ENCODE peak calls at places on chromosomes 6 and 20, in six cellular contexts. A, P, F, I, N and Z are unnamed samples. For H3K4me1, the result is how much of the 10 kb centered on the place peaks cover.

GRCh38 chr6:53799340-53799739 is 4.5 kb downstream of the LRRC1 start:
- DNase-seq in I (no peak), A (no peak), F (no peak), P (no peak), N (no peak), Z (no peak)

GRCh38 chr6:90596967-90597539 is 10.2 kb upstream of the MAP3K7 start:
- DNase-seq in F (no peak), P (no peak), N (no peak), I (no peak), A (no peak), Z (no peak)

GRCh38 chr6:14542670-14543366 is 425.2 kb downstream of the CD83 start:
- DNase-seq in P (no peak), F (no peak), N (no peak), A (peak), I (no peak), Z (no peak)

GRCh38 chr6:127842562-127842961 is 58.3 kb downstream of the THEMIS start:
- DNase-seq in A (no peak), I (no peak), F (no peak), P (no peak), N (no peak), Z (no peak)

GRCh38 chr20:20334489-20334888 is 33.4 kb upstream of the INSM1 start:
- DNase-seq in P (no peak), I (no peak), N (no peak), A (no peak), F (no peak), Z (no peak)

GRCh38 chr6:28943557-28944411 is 20.0 kb upstream of the TRIM27 start:
- DNase-seq in F (peak), A (peak), N (peak), I (peak), P (peak), Z (peak)

GRCh38 chr20:50338479-50339195 is 148.0 kb downstream of the CEBPB start:
- DNase-seq in I (no peak), N (no peak), F (peak), A (peak), P (no peak), Z (no peak)

GRCh38 chr20:36629719-36630340 is 16.2 kb downstream of the SLA2 start:
- DNase-seq in F (no peak), I (peak), N (no peak), A (no peak), P (no peak), Z (no peak)

GRCh38 chr20:53752583-53752970 is 158.9 kb upstream of the ZNF217 start:
- DNase-seq in I (no peak), A (no peak), P (no peak), N (no peak), F (no peak), Z (no peak)

GRCh38 chr6:52549428-52549827 is 27.4 kb downstream of the TRAM2 start:
- DNase-seq in A (no peak), N (no peak), I (no peak), F (no peak), P (no peak), Z (no peak)

GRCh38 chr6:34576286-34576955 is 20.3 kb upstream of the SPDEF start:
- DNase-seq in F (no peak), N (no peak), I (no peak), P (no peak), A (no peak), Z (no peak)

GRCh38 chr6:109783245-109783990 is 92.3 kb downstream of the FIG4 start:
- DNase-seq in A (no peak), P (no peak), N (no peak), F (peak), I (no peak), Z (no peak)

GRCh38 chr20:41480054-41480770 is 113.6 kb upstream of the EMILIN3 start:
- DNase-seq in P (no peak), A (no peak), F (no peak), N (no peak), I (no peak), Z (no peak)

GRCh38 chr6:7235712-7236311 is 77.2 kb downstream of the SSR1 start:
- DNase-seq in N (no peak), F (no peak), P (peak), I (peak), A (no peak), Z (no peak)

GRCh38 chr20:62916703-62917476 is 9.4 kb downstream of the DIDO1 start:
- DNase-seq in N (no peak), A (no peak), I (no peak), F (no peak), P (no peak), Z (no peak)

GRCh38 chr6:43083041-43083669 is 7.0 kb downstream of the PTK7 start:
- DNase-seq in F (no peak), P (no peak), I (no peak), A (no peak), N (no peak), Z (no peak)

GRCh38 chr6:170265655-170266054 is 25.2 kb downstream of the DLL1 start:
- DNase-seq in I (peak), N (no peak), A (no peak), F (no peak), P (no peak), Z (peak)

GRCh38 chr20:16292227-16292626 is 281.0 kb downstream of the KIF16B start:
- DNase-seq in F (no peak), P (no peak), I (no peak), A (no peak), N (no peak), Z (no peak)

GRCh38 chr6:73340048-73340447 is 14.0 kb downstream of the DPPA5 start:
- DNase-seq in F (no peak), P (no peak), A (peak), I (no peak), N (no peak), Z (peak)

GRCh38 chr6:133502451-133503259 is 261.5 kb downstream of the EYA4 start:
- DNase-seq in A (peak), P (peak), F (no peak), I (no peak), N (no peak), Z (peak)

GRCh38 chr20:46215913-46216707 is 92.2 kb downstream of the CDH22 start:
- DNase-seq in N (no peak), P (peak), A (peak), I (no peak), F (peak), Z (peak)

GRCh38 chr6:37279366-37280134 is 21.6 kb upstream of the TMEM217 start:
- DNase-seq in A (peak), P (no peak), F (no peak), N (no peak), I (no peak), Z (no peak)

GRCh38 chr6:111921108-111921507 is 47.9 kb upstream of the FYN start:
- DNase-seq in F (peak), P (no peak), I (no peak), A (no peak), N (no peak), Z (no peak)

GRCh38 chr20:37955511-37955910 is 52.6 kb downstream of the VSTM2L start:
- DNase-seq in A (no peak), I (no peak), N (no peak), F (no peak), P (no peak), Z (peak)

GRCh38 chr20:14589383-14589782 is 252.0 kb upstream of the FLRT3 start:
- DNase-seq in N (no peak), F (no peak), I (no peak), A (no peak), P (no peak), Z (no peak)

GRCh38 chr6:48986803-48987202 is 476.2 kb downstream of the MMUT start:
- DNase-seq in N (no peak), I (peak), P (no peak), A (no peak), F (no peak), Z (no peak)

GRCh38 chr6:89295981-89296380 is 19.1 kb downstream of the GABRR2 start:
- DNase-seq in F (no peak), I (no peak), N (no peak), P (no peak), A (no peak), Z (no peak)

GRCh38 chr6:89604662-89605061 is 33.9 kb downstream of the LYRM2 start:
- DNase-seq in N (no peak), A (no peak), F (peak), I (no peak), P (no peak), Z (no peak)

GRCh38 chr6:56863366-56863765 is 91.5 kb upstream of the BEND6 start:
- DNase-seq in I (peak), F (no peak), P (peak), A (peak), N (no peak), Z (no peak)

GRCh38 chr20:675453-676314 is at the start of gene SCRT2:
- DNase-seq in N (peak), F (peak), A (peak), I (peak), P (peak), Z (peak)

GRCh38 chr20:53855733-53856132 is 214.7 kb downstream of the BCAS1 start:
- DNase-seq in N (no peak), A (no peak), F (no peak), I (no peak), P (no peak), Z (no peak)

GRCh38 chr6:20213271-20213798 is 1.1 kb upstream of the MBOAT1 start:
- DNase-seq in I (no peak), N (no peak), A (no peak), P (no peak), F (peak), Z (no peak)

GRCh38 chr6:20211037-20211940 is 980 bp downstream of the MBOAT1 start:
- DNase-seq in I (peak), F (peak), P (peak), A (peak), N (no peak), Z (peak)

GRCh38 chr6:20212392-20213111 is at the start of gene MBOAT1:
- DNase-seq in P (peak), F (peak), I (peak), A (peak), N (peak), Z (peak)

GRCh38 chr6:20210158-20210557 is 2.1 kb downstream of the MBOAT1 start:
- DNase-seq in P (no peak), I (no peak), F (no peak), A (no peak), N (no peak), Z (no peak)

DNA sequence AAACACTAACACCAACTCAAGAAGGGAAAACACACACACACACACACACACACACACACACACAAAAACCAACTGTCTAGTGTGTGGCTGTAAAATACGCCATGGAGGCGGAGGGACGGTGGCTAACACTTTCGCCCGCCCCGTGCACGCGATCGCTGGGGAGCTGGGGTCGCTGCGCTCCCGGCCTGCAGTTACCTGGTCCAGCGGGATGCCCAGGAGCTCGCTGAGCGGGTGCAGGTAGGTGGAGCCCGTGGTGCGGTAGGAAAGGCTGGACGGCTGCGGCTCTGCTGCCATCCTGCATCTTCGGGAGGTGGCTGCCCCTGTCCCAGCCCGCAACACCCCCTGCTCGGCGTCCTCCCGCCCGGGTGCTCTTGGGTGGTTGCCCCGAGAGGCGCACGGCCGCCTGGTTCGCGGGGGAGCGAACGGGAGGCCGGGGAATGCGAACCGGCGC is 303 bp downstream of the MBOAT1 start:
- DNase-seq in A (peak), N (no peak), F (peak), I (peak), P (no peak), Z (peak)
- TF ChIP-seq CTCF in A (no peak), N (no peak), F (no peak), I (no peak), P (no peak), Z (no peak)

DNA sequence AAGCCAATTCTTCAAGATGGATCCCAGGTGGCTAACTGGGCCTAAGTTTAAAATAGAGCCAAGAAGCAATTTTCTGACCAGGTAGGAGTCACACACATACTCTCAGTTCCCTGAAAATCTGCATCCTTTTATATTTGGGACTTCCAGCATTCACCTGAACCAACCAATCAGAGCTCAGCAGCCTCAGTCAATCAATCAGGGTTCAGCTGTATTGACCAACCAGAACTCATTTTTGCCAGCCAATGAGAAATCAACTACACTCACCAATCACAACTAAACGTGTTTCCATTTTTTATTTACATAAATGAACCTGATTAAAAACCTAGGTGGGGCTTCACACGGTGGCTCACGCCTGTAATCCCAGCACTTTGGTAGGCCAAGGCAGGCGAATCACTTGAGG is 37.5 kb downstream of the SLC17A4 start:
- DNase-seq in I (no peak), F (no peak), A (no peak), N (no peak), P (no peak), Z (no peak)
- H3K4me1 ChIP-seq in I (under half), F (under half), A (under half), N (under half), P (under half), Z (under half)

GRCh38 chr6:149212892-149213786 is 104.4 kb upstream of the TAB2 start:
- DNase-seq in A (peak), P (no peak), F (no peak), I (no peak), N (no peak), Z (no peak)
- TF ChIP-seq CTCF in A (no peak), P (no peak), F (no peak), I (no peak), N (no peak), Z (no peak)

GRCh38 chr6:17905611-17906592 is 81.5 kb downstream of the KIF13A start:
- DNase-seq in P (no peak), N (no peak), F (no peak), I (no peak), A (peak), Z (no peak)
- H3K4me1 ChIP-seq in P (under half), N (under half), F (under half), I (under half), A (under half), Z (under half)

DNA sequence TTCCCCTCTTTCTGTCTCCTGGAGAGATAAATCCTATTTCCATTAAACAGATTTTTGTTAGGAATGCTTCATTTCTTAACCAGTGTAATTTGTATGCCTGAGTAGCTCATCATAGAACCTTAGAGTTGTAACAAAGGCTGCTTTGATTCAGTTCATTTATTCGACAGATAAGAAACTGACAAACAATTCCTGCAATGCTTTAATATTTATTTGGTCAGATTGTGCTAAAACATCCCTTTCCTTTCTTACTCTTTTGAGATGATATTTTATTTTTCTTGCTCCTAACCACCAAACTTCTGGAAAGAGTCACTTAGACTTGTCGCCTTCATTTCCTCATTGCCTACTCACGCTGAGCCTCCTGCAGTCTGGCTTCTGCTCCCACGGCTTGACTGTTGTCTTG is 89.0 kb upstream of the SUPT3H start:
- DNase-seq in A (peak), F (no peak), N (no peak), I (no peak), P (no peak), Z (no peak)
- TF ChIP-seq CTCF in A (no peak), F (no peak), N (no peak), I (no peak), P (no peak), Z (no peak)

GRCh38 chr20:17864791-17865190 is 103.8 kb downstream of the SNX5 start:
- DNase-seq in P (no peak), F (no peak), A (no peak), N (no peak), I (no peak), Z (no peak)
- H3K4me1 ChIP-seq in P (under half), F (under half), A (under half), N (under half), I (under half), Z (under half)